ENCODE peak calls at places on chromosomes 6 and 20, in nine cellular contexts. L, P, S, G, U, H, M, Q and Y are unnamed samples.

GRCh38 chr6:4351857-4352669 is 216.7 kb upstream of the ECI2 start:
- DNase-seq in L (peak; percentile 50), S (no peak), U (peak; percentile 85), P (no peak), G (peak; percentile 56), M (peak; percentile 89), Q (peak; percentile 58), H (peak; percentile 70), Y (peak; percentile 14)

GRCh38 chr6:129235167-129236072 is 352.5 kb downstream of the LAMA2 start:
- DNase-seq in G (no peak), S (no peak), M (no peak), P (no peak), U (no peak), H (no peak), Q (no peak), L (no peak), Y (no peak)

GRCh38 chr20:1637755-1638154 is 17.9 kb upstream of the SIRPB1 start:
- DNase-seq in G (no peak), S (no peak), L (no peak), P (no peak), H (no peak), M (no peak), Q (no peak), U (no peak), Y (no peak)

GRCh38 chr6:79656134-79656533 is 25.0 kb downstream of the SH3BGRL2 start:
- DNase-seq in L (no peak), S (no peak), Q (no peak), M (no peak), G (no peak), U (peak; percentile 67), P (no peak), H (no peak), Y (no peak)

GRCh38 chr20:64158346-64159285 is 5.6 kb upstream of the MYT1 start:
- DNase-seq in Q (no peak), H (no peak), U (no peak), L (no peak), G (no peak), P (no peak), M (no peak), S (no peak), Y (peak; percentile 47)

GRCh38 chr6:4788482-4788881 is 12.3 kb downstream of the CDYL start:
- DNase-seq in P (no peak), Q (no peak), M (no peak), U (no peak), S (no peak), L (no peak), H (no peak), G (no peak), Y (no peak)

GRCh38 chr20:47038581-47039560 is 144.2 kb downstream of the EYA2 start:
- DNase-seq in S (no peak), M (no peak), P (no peak), L (no peak), G (no peak), H (no peak), U (no peak), Q (no peak), Y (peak; percentile 88)

GRCh38 chr6:42269974-42270510 is 52.4 kb upstream of the MRPS10 start:
- DNase-seq in M (no peak), U (no peak), Q (no peak), L (no peak), S (no peak), G (no peak), P (no peak), H (no peak), Y (no peak)

GRCh38 chr20:50111829-50112495 is 988 bp downstream of the UBE2V1 start:
- DNase-seq in S (no peak), U (no peak), M (no peak), H (no peak), Q (no peak), P (no peak), L (no peak), G (no peak), Y (no peak)

GRCh38 chr6:149899486-149899885 is 1.6 kb upstream of the RAET1E start:
- DNase-seq in P (no peak), M (no peak), U (no peak), H (no peak), S (no peak), G (no peak), L (no peak), Q (peak; percentile 7), Y (no peak)

GRCh38 chr20:689348-689747 is 13.7 kb upstream of the SCRT2 start:
- DNase-seq in G (no peak), H (no peak), L (no peak), S (no peak), Q (no peak), P (no peak), M (no peak), U (no peak), Y (no peak)

GRCh38 chr6:155787168-155787567 is 331.5 kb upstream of the NOX3 start:
- DNase-seq in G (no peak), Q (no peak), U (no peak), S (no peak), L (no peak), P (no peak), H (no peak), M (no peak), Y (peak; percentile 4)